ENCODE peak calls at places on chromosomes 3 and 15, in six cellular contexts. One of them, this sample, is unnamed.

GRCh38 chr3:64184621-64185020 is 40.6 kb downstream of the PRICKLE2 start:
- DNase-seq in H4: peak
- DNase-seq in activated CD8-positive, alpha-beta memory T cell treated with anti-CD3 and anti-CD28 coated beads, Interleukin-2, amount 50 U/mL, for 4 hours: no peak
- DNase-seq in A172: peak
- DNase-seq in T-helper 9 cell: no peak
- DNase-seq in HEK293T: no peak
- DNase-seq in this sample: no peak

GRCh38 chr15:79004336-79004735 is 59.5 kb upstream of the CTSH start:
- DNase-seq in H4: peak
- DNase-seq in activated CD8-positive, alpha-beta memory T cell treated with anti-CD3 and anti-CD28 coated beads, Interleukin-2, amount 50 U/mL, for 4 hours: no peak
- DNase-seq in A172: peak
- DNase-seq in T-helper 9 cell: no peak
- DNase-seq in HEK293T: no peak
- DNase-seq in this sample: no peak

GRCh38 chr3:4978259-4978965 is 825 bp upstream of the BHLHE40 start:
- DNase-seq in H4: peak
- DNase-seq in activated CD8-positive, alpha-beta memory T cell treated with anti-CD3 and anti-CD28 coated beads, Interleukin-2, amount 50 U/mL, for 4 hours: peak
- DNase-seq in A172: peak
- DNase-seq in T-helper 9 cell: peak
- DNase-seq in HEK293T: peak
- DNase-seq in this sample: peak

GRCh38 chr15:78617131-78617915 is 3.5 kb downstream of the CHRNA3 start:
- DNase-seq in H4: no peak
- DNase-seq in activated CD8-positive, alpha-beta memory T cell treated with anti-CD3 and anti-CD28 coated beads, Interleukin-2, amount 50 U/mL, for 4 hours: no peak
- DNase-seq in A172: no peak
- DNase-seq in T-helper 9 cell: no peak
- DNase-seq in HEK293T: no peak
- DNase-seq in this sample: no peak

GRCh38 chr15:56495050-56495449 is 30.1 kb upstream of the MNS1 start:
- DNase-seq in H4: no peak
- DNase-seq in activated CD8-positive, alpha-beta memory T cell treated with anti-CD3 and anti-CD28 coated beads, Interleukin-2, amount 50 U/mL, for 4 hours: no peak
- DNase-seq in A172: no peak
- DNase-seq in T-helper 9 cell: no peak
- DNase-seq in HEK293T: no peak
- DNase-seq in this sample: no peak

GRCh38 chr3:53286727-53287412 is 31.0 kb upstream of the TKT start:
- DNase-seq in H4: no peak
- DNase-seq in activated CD8-positive, alpha-beta memory T cell treated with anti-CD3 and anti-CD28 coated beads, Interleukin-2, amount 50 U/mL, for 4 hours: no peak
- DNase-seq in A172: no peak
- DNase-seq in T-helper 9 cell: no peak
- DNase-seq in HEK293T: no peak
- DNase-seq in this sample: no peak

GRCh38 chr3:98110191-98110908 is 20.2 kb upstream of the OR5H1 start:
- DNase-seq in H4: no peak
- DNase-seq in activated CD8-positive, alpha-beta memory T cell treated with anti-CD3 and anti-CD28 coated beads, Interleukin-2, amount 50 U/mL, for 4 hours: no peak
- DNase-seq in A172: no peak
- DNase-seq in T-helper 9 cell: no peak
- DNase-seq in HEK293T: peak
- DNase-seq in this sample: no peak

GRCh38 chr15:94532226-94532625 is 300.9 kb downstream of the MCTP2 start:
- DNase-seq in H4: no peak
- DNase-seq in activated CD8-positive, alpha-beta memory T cell treated with anti-CD3 and anti-CD28 coated beads, Interleukin-2, amount 50 U/mL, for 4 hours: no peak
- DNase-seq in A172: no peak
- DNase-seq in T-helper 9 cell: no peak
- DNase-seq in HEK293T: no peak
- DNase-seq in this sample: no peak

GRCh38 chr3:160129459-160130061 is 95.7 kb upstream of the C3orf80 start:
- DNase-seq in H4: peak
- DNase-seq in activated CD8-positive, alpha-beta memory T cell treated with anti-CD3 and anti-CD28 coated beads, Interleukin-2, amount 50 U/mL, for 4 hours: no peak
- DNase-seq in A172: peak
- DNase-seq in T-helper 9 cell: no peak
- DNase-seq in HEK293T: no peak
- DNase-seq in this sample: no peak

GRCh38 chr3:16828815-16829214 is 55.9 kb upstream of the PLCL2 start:
- DNase-seq in H4: peak
- DNase-seq in activated CD8-positive, alpha-beta memory T cell treated with anti-CD3 and anti-CD28 coated beads, Interleukin-2, amount 50 U/mL, for 4 hours: peak
- DNase-seq in A172: peak
- DNase-seq in T-helper 9 cell: peak
- DNase-seq in HEK293T: peak
- DNase-seq in this sample: peak

GRCh38 chr3:156530969-156531368 is 23.9 kb downstream of the SSR3 start:
- DNase-seq in H4: no peak
- DNase-seq in activated CD8-positive, alpha-beta memory T cell treated with anti-CD3 and anti-CD28 coated beads, Interleukin-2, amount 50 U/mL, for 4 hours: no peak
- DNase-seq in A172: no peak
- DNase-seq in T-helper 9 cell: no peak
- DNase-seq in HEK293T: no peak
- DNase-seq in this sample: no peak

GRCh38 chr3:123758081-123758564 is 126.0 kb downstream of the MYLK start:
- DNase-seq in H4: peak
- DNase-seq in activated CD8-positive, alpha-beta memory T cell treated with anti-CD3 and anti-CD28 coated beads, Interleukin-2, amount 50 U/mL, for 4 hours: no peak
- DNase-seq in A172: peak
- DNase-seq in T-helper 9 cell: no peak
- DNase-seq in HEK293T: no peak
- DNase-seq in this sample: no peak

GRCh38 chr15:36726224-36726623 is 146.8 kb downstream of the CDIN1 start:
- DNase-seq in H4: no peak
- DNase-seq in activated CD8-positive, alpha-beta memory T cell treated with anti-CD3 and anti-CD28 coated beads, Interleukin-2, amount 50 U/mL, for 4 hours: no peak
- DNase-seq in A172: no peak
- DNase-seq in T-helper 9 cell: no peak
- DNase-seq in HEK293T: no peak
- DNase-seq in this sample: no peak

GRCh38 chr15:74007820-74008371 is 13.4 kb downstream of the PML start:
- DNase-seq in H4: no peak
- DNase-seq in activated CD8-positive, alpha-beta memory T cell treated with anti-CD3 and anti-CD28 coated beads, Interleukin-2, amount 50 U/mL, for 4 hours: no peak
- DNase-seq in A172: no peak
- DNase-seq in T-helper 9 cell: no peak
- DNase-seq in HEK293T: no peak
- DNase-seq in this sample: no peak

GRCh38 chr15:31305375-31305774 is 21.3 kb upstream of the KLF13 start:
- DNase-seq in H4: no peak
- DNase-seq in activated CD8-positive, alpha-beta memory T cell treated with anti-CD3 and anti-CD28 coated beads, Interleukin-2, amount 50 U/mL, for 4 hours: no peak
- DNase-seq in A172: no peak
- DNase-seq in T-helper 9 cell: no peak
- DNase-seq in HEK293T: no peak
- DNase-seq in this sample: no peak

GRCh38 chr3:46006646-46007045 is 11.0 kb upstream of the FYCO1 start:
- DNase-seq in H4: peak
- DNase-seq in activated CD8-positive, alpha-beta memory T cell treated with anti-CD3 and anti-CD28 coated beads, Interleukin-2, amount 50 U/mL, for 4 hours: no peak
- DNase-seq in A172: peak
- DNase-seq in T-helper 9 cell: no peak
- DNase-seq in HEK293T: no peak
- DNase-seq in this sample: no peak

GRCh38 chr3:12458901-12459300 is 25.4 kb upstream of the TSEN2 start:
- DNase-seq in H4: no peak
- DNase-seq in activated CD8-positive, alpha-beta memory T cell treated with anti-CD3 and anti-CD28 coated beads, Interleukin-2, amount 50 U/mL, for 4 hours: no peak
- DNase-seq in A172: no peak
- DNase-seq in T-helper 9 cell: no peak
- DNase-seq in HEK293T: no peak
- DNase-seq in this sample: no peak

GRCh38 chr15:100966997-100967396 is 47.8 kb downstream of the LRRK1 start:
- DNase-seq in H4: no peak
- DNase-seq in activated CD8-positive, alpha-beta memory T cell treated with anti-CD3 and anti-CD28 coated beads, Interleukin-2, amount 50 U/mL, for 4 hours: no peak
- DNase-seq in A172: no peak
- DNase-seq in T-helper 9 cell: no peak
- DNase-seq in HEK293T: no peak
- DNase-seq in this sample: no peak

GRCh38 chr3:72907851-72908620 is 20.2 kb downstream of the GXYLT2 start:
- DNase-seq in H4: peak
- DNase-seq in activated CD8-positive, alpha-beta memory T cell treated with anti-CD3 and anti-CD28 coated beads, Interleukin-2, amount 50 U/mL, for 4 hours: no peak
- DNase-seq in A172: peak
- DNase-seq in T-helper 9 cell: no peak
- DNase-seq in HEK293T: no peak
- DNase-seq in this sample: no peak

GRCh38 chr15:80549712-80550111 is 145.4 kb upstream of the ABHD17C start:
- DNase-seq in H4: no peak
- DNase-seq in activated CD8-positive, alpha-beta memory T cell treated with anti-CD3 and anti-CD28 coated beads, Interleukin-2, amount 50 U/mL, for 4 hours: no peak
- DNase-seq in A172: peak
- DNase-seq in T-helper 9 cell: no peak
- DNase-seq in HEK293T: no peak
- DNase-seq in this sample: no peak

GRCh38 chr3:28587723-28588122 is 239.1 kb upstream of the AZI2 start:
- DNase-seq in H4: no peak
- DNase-seq in activated CD8-positive, alpha-beta memory T cell treated with anti-CD3 and anti-CD28 coated beads, Interleukin-2, amount 50 U/mL, for 4 hours: no peak
- DNase-seq in A172: no peak
- DNase-seq in T-helper 9 cell: no peak
- DNase-seq in HEK293T: no peak
- DNase-seq in this sample: no peak

GRCh38 chr3:158765518-158766205 is 33.4 kb upstream of the RARRES1 start:
- DNase-seq in H4: no peak
- DNase-seq in activated CD8-positive, alpha-beta memory T cell treated with anti-CD3 and anti-CD28 coated beads, Interleukin-2, amount 50 U/mL, for 4 hours: no peak
- DNase-seq in A172: no peak
- DNase-seq in T-helper 9 cell: no peak
- DNase-seq in HEK293T: no peak
- DNase-seq in this sample: no peak

GRCh38 chr3:186669378-186670084 is 3.7 kb downstream of the HRG start:
- DNase-seq in H4: peak
- DNase-seq in activated CD8-positive, alpha-beta memory T cell treated with anti-CD3 and anti-CD28 coated beads, Interleukin-2, amount 50 U/mL, for 4 hours: no peak
- DNase-seq in A172: no peak
- DNase-seq in T-helper 9 cell: no peak
- DNase-seq in HEK293T: no peak
- DNase-seq in this sample: no peak

GRCh38 chr15:61038387-61038786 is 190.7 kb downstream of the RORA start:
- DNase-seq in H4: no peak
- DNase-seq in activated CD8-positive, alpha-beta memory T cell treated with anti-CD3 and anti-CD28 coated beads, Interleukin-2, amount 50 U/mL, for 4 hours: no peak
- DNase-seq in A172: no peak
- DNase-seq in T-helper 9 cell: no peak
- DNase-seq in HEK293T: peak
- DNase-seq in this sample: no peak

GRCh38 chr15:28107111-28107893 is 8.2 kb upstream of the OCA2 start:
- DNase-seq in H4: no peak
- DNase-seq in activated CD8-positive, alpha-beta memory T cell treated with anti-CD3 and anti-CD28 coated beads, Interleukin-2, amount 50 U/mL, for 4 hours: no peak
- DNase-seq in A172: no peak
- DNase-seq in T-helper 9 cell: no peak
- DNase-seq in HEK293T: no peak
- DNase-seq in this sample: no peak